ENCODE peak calls at places on chromosomes 12 and 14, in seven cellular contexts. F is H9, T is mesenchymal stem cell, E is IMR-90, Z is neuronal stem cell, I is H1, J is trophoblast cell. K is an unnamed sample.

GRCh38 chr12:108371801-108372344 is 32.8 kb upstream of the CMKLR1 start:
- DNase-seq in Z (no peak), T (peak; percentile 3), E (peak; percentile 47), I (no peak), J (no peak), F (no peak), K (no peak)

GRCh38 chr14:73662439-73663056 is 17.8 kb downstream of the DNAL1 start:
- DNase-seq in Z (no peak), J (peak; percentile 82), F (peak; percentile 76), I (no peak), T (peak; percentile 93), E (peak; percentile 94), K (peak; percentile 95)

GRCh38 chr14:54253195-54253947 is 143.4 kb upstream of the CDKN3 start:
- DNase-seq in F (no peak), E (peak; percentile 89), J (peak; percentile 59), I (no peak), T (peak; percentile 80), Z (no peak), K (peak; percentile 72)

GRCh38 chr14:76918751-76919421 is 92.7 kb downstream of the LRRC74A start:
- DNase-seq in Z (no peak), J (peak; percentile 95), T (peak; percentile 99), E (peak; percentile 99), F (peak; percentile 78), I (no peak), K (peak; percentile 94)

GRCh38 chr12:24695657-24696329 is 253.1 kb downstream of the BCAT1 start:
- DNase-seq in E (peak; percentile 44), F (no peak), T (no peak), Z (no peak), I (no peak), J (no peak), K (no peak)

GRCh38 chr14:76261371-76261811 is 109.7 kb downstream of the GPATCH2L start:
- DNase-seq in I (no peak), T (no peak), Z (no peak), J (no peak), F (no peak), E (peak; percentile 44), K (peak; percentile 62)

GRCh38 chr14:74571441-74571841 is 40.6 kb downstream of the LTBP2 start:
- DNase-seq in E (peak; percentile 70), J (no peak), I (no peak), T (peak; percentile 82), Z (no peak), F (no peak), K (no peak)

GRCh38 chr12:64729909-64730584 is 29.2 kb downstream of the GNS start:
- DNase-seq in T (peak; percentile 15), I (no peak), E (no peak), F (no peak), J (no peak), Z (no peak), K (no peak)

GRCh38 chr12:96466939-96467751 is 22.2 kb upstream of the CFAP54 start:
- DNase-seq in J (peak; percentile 98), I (no peak), E (peak; percentile 71), F (no peak), T (no peak), Z (no peak), K (no peak)

GRCh38 chr14:23793532-23793931 is 157.4 kb downstream of the DHRS2 start:
- DNase-seq in I (no peak), J (no peak), T (no peak), E (no peak), Z (no peak), F (no peak), K (no peak)

GRCh38 chr12:9751204-9752144 is 9.2 kb downstream of the CD69 start:
- DNase-seq in T (peak; percentile 62), E (peak; percentile 16), I (no peak), F (no peak), Z (no peak), J (peak; percentile 60), K (peak; percentile 25)

GRCh38 chr12:3777206-3777809 is 24.4 kb upstream of the CRACR2A start:
- DNase-seq in Z (peak; percentile 23), T (peak; percentile 48), E (peak; percentile 43), F (no peak), J (peak; percentile 68), I (no peak), K (peak; percentile 46)

GRCh38 chr12:51240971-51241370 is 2.3 kb downstream of the DAZAP2 start:
- DNase-seq in Z (no peak), F (no peak), J (peak; percentile 81), I (no peak), T (no peak), E (peak; percentile 83), K (no peak)

GRCh38 chr12:56751712-56752598 is at the start of gene PRIM1:
- DNase-seq in Z (peak; percentile 85), E (peak; percentile 66), T (peak; percentile 79), I (peak; percentile 94), F (peak; percentile 90), J (peak; percentile 91), K (peak; percentile 92)

GRCh38 chr12:69204191-69204590 is 35.2 kb upstream of the CPSF6 start:
- DNase-seq in J (peak; percentile 53), Z (no peak), F (no peak), I (no peak), T (no peak), E (no peak), K (no peak)

GRCh38 chr14:45091696-45092095 is 7.8 kb downstream of the PRPF39 start:
- DNase-seq in F (no peak), I (no peak), Z (no peak), E (peak; percentile 36), J (peak; percentile 13), T (no peak), K (no peak)

GRCh38 chr12:69886101-69886500 is 61.1 kb downstream of the MYRFL start:
- DNase-seq in I (no peak), J (no peak), E (no peak), T (no peak), Z (no peak), F (no peak), K (no peak)

GRCh38 chr14:103393687-103394626 is 8.7 kb downstream of the MARK3 start:
- DNase-seq in J (peak; percentile 62), T (peak; percentile 61), Z (no peak), I (no peak), E (peak; percentile 53), F (no peak), K (no peak)

GRCh38 chr12:76037130-76038105 is 5.8 kb upstream of the PHLDA1 start:
- DNase-seq in Z (peak; percentile 53), I (no peak), J (peak; percentile 84), E (peak; percentile 87), T (peak; percentile 84), F (no peak), K (peak; percentile 86)

GRCh38 chr12:116267948-116268347 is 9.5 kb downstream of the MED13L start:
- DNase-seq in J (no peak), F (no peak), Z (no peak), T (no peak), E (no peak), I (no peak), K (peak; percentile 54)
- H3K4me1 ChIP-seq in J (peaks cover 2% of the 10 kb centered on the region), F (peaks cover 5% of the 10 kb centered on the region), Z (peaks cover 3% of the 10 kb centered on the region), T (peaks cover 10% of the 10 kb centered on the region), E (peaks cover 18% of the 10 kb centered on the region), I (peaks cover 5% of the 10 kb centered on the region), K (peaks cover 13% of the 10 kb centered on the region)

DNA sequence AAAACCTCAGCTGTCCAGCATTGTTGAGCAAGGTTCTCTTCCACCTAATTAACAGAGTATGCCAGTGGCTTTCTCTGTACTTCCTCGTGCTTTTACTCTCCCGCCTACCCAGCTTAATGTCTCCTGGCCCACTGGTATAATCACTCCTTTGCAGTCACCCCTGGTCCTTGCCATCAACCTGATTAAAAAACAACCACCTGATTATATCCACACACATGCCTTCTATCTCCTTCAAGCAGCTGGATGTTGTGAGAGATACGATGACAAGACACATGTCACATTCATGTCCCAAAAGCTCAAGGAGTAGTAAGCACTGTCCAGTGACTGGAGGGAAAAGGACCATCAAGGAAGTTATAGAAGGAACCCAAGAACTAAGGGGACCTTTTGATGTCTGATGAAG is 241.3 kb upstream of the GRIP1 start:
- DNase-seq in J (no peak), F (no peak), Z (no peak), I (no peak), E (no peak), T (no peak), K (no peak)
- H3K4ac ChIP-seq in J (peak overlapping the region; percentile 65), F (no peak overlapping the region), Z (no peak overlapping the region), I (no peak overlapping the region), E (no peak overlapping the region), T (no peak overlapping the region), K (no peak overlapping the region)

DNA sequence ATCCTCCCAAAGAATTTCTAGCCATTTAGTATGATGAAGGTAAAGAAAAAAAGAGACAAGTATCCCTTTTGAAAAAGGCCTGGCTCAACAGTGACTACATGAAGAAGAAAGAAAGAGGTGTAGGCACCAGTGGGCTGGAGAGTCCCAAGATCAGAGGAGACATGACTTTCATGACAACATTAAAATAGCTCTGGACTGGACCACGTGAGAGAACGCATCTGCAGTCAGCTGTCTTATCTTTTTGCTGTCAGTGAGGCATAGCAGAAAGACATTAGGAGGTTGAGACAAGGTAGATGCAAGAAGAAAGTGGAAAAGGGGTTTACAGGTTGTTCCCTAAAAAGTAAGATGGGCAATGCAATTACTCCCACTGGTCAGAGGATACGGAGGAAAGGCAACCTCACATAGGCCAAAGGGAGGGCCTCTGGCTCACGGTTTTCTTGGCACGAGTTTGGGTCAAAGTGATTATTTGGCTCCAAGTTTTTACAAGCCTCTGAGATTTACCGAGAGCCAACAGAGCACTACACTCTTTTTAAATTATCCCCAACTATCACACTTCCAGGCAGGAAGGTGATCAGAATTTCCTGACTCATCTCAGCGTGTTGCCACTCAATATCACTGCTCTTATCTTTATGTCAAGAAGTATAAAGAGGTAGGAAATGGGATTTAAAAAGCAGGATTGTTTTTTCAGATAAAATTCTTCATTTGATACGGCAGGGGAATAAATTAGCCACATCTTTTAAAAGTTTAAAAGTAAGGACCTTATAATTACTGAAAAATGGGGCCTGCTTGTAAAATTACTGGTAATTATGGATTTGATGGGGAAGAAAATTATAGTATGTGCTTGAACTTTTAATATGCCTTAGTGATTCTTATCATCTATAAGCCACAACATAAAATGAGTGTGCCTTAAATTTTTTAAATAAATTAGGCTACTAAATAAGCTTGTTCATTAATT is 29.2 kb downstream of the TMTC1 start:
- DNase-seq in I (no peak), T (no peak), E (no peak), F (no peak), J (no peak), Z (no peak), K (peak; percentile 76)
- H3K18ac ChIP-seq in I (no peak overlapping the region), T (no peak overlapping the region), E (no peak overlapping the region), F (no peak overlapping the region), J (no peak overlapping the region), Z (no peak overlapping the region), K (peak overlapping the region; percentile 6)

GRCh38 chr12:53274445-53274844 is 6.3 kb downstream of the ESPL1 start:
- DNase-seq in I (no peak), T (no peak), F (no peak), J (peak; percentile 82), Z (no peak), E (no peak), K (no peak)
- H3K4me1 ChIP-seq in I (peaks cover 4% of the 10 kb centered on the region), T (peaks cover 7% of the 10 kb centered on the region), F (no peaks in the 10 kb centered on the region), J (peaks cover 6% of the 10 kb centered on the region), Z (peaks cover 3% of the 10 kb centered on the region), E (no peaks in the 10 kb centered on the region), K (peaks cover 5% of the 10 kb centered on the region)

DNA sequence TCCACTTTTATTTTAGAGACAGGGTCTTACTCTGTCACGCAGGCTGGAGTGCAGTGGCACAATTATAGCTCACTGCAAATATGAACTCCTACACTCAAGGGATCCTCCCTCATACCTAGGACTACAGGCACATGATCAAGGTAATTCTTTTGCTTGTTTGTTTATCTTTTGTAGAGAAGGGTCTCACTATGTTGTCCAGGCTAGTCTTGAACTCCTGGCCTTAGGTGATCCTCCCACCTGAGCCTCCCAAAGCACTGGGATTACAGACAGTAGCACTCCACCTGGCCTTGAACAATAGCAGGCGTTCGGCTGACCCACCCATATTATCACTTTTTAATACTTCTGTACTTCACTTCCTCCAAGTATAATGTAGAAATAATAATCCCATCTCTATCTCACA is 1.4 kb upstream of the RACGAP1 start:
- DNase-seq in F (no peak), Z (no peak), T (no peak), E (no peak), J (no peak), I (no peak), K (no peak)
- H3K4ac ChIP-seq in F (no peak overlapping the region), Z (no peak overlapping the region), T (no peak overlapping the region), E (no peak overlapping the region), J (no peak overlapping the region), I (no peak overlapping the region), K (no peak overlapping the region)